ENCODE peak calls at places on chromosomes 6 and 20, in six cellular contexts. One of them, this sample, is unnamed. For H3K36me3, the result is how much of the 10 kb centered on the place peaks cover.

GRCh38 chr6:107641500-107641931 is 151.6 kb downstream of the SOBP start:
- DNase-seq in uterus: no peak
- DNase-seq in esophagus squamous epithelium: no peak
- DNase-seq in transverse colon: no peak
- DNase-seq in PC-9: no peak
- DNase-seq in breast epithelium: no peak
- DNase-seq in this sample: peak

GRCh38 chr20:1631309-1632227 is 11.8 kb upstream of the SIRPB1 start:
- DNase-seq in uterus: no peak
- DNase-seq in esophagus squamous epithelium: no peak
- DNase-seq in transverse colon: no peak
- DNase-seq in PC-9: peak
- DNase-seq in breast epithelium: no peak
- DNase-seq in this sample: no peak

GRCh38 chr20:60784321-60784720 is 467.7 kb upstream of the CDH4 start:
- DNase-seq in uterus: no peak
- DNase-seq in esophagus squamous epithelium: no peak
- DNase-seq in transverse colon: no peak
- DNase-seq in PC-9: no peak
- DNase-seq in breast epithelium: no peak
- DNase-seq in this sample: no peak

GRCh38 chr20:11686900-11687543 is 230.7 kb upstream of the BTBD3 start:
- DNase-seq in uterus: peak
- DNase-seq in esophagus squamous epithelium: no peak
- DNase-seq in transverse colon: peak
- DNase-seq in PC-9: no peak
- DNase-seq in breast epithelium: no peak
- DNase-seq in this sample: peak

GRCh38 chr6:165876568-165876967 is 213.5 kb upstream of the PDE10A start:
- DNase-seq in uterus: peak
- DNase-seq in esophagus squamous epithelium: no peak
- DNase-seq in transverse colon: peak
- DNase-seq in PC-9: no peak
- DNase-seq in breast epithelium: no peak
- DNase-seq in this sample: no peak

GRCh38 chr20:50070361-50070760 is 42.6 kb downstream of the UBE2V1 start:
- DNase-seq in uterus: no peak
- DNase-seq in esophagus squamous epithelium: no peak
- DNase-seq in transverse colon: no peak
- DNase-seq in PC-9: no peak
- DNase-seq in breast epithelium: no peak
- DNase-seq in this sample: no peak

GRCh38 chr20:17327185-17327780 is 100.4 kb downstream of the PCSK2 start:
- DNase-seq in uterus: no peak
- DNase-seq in esophagus squamous epithelium: no peak
- DNase-seq in transverse colon: no peak
- DNase-seq in PC-9: no peak
- DNase-seq in breast epithelium: no peak
- DNase-seq in this sample: no peak

GRCh38 chr20:10611357-10611756 is 62.4 kb downstream of the JAG1 start:
- DNase-seq in uterus: peak
- DNase-seq in esophagus squamous epithelium: no peak
- DNase-seq in transverse colon: peak
- DNase-seq in PC-9: no peak
- DNase-seq in breast epithelium: no peak
- DNase-seq in this sample: no peak

GRCh38 chr6:160293844-160294243 is 35.2 kb upstream of the SLC22A2 start:
- DNase-seq in uterus: no peak
- DNase-seq in esophagus squamous epithelium: no peak
- DNase-seq in transverse colon: peak
- DNase-seq in PC-9: no peak
- DNase-seq in breast epithelium: no peak
- DNase-seq in this sample: no peak

DNA sequence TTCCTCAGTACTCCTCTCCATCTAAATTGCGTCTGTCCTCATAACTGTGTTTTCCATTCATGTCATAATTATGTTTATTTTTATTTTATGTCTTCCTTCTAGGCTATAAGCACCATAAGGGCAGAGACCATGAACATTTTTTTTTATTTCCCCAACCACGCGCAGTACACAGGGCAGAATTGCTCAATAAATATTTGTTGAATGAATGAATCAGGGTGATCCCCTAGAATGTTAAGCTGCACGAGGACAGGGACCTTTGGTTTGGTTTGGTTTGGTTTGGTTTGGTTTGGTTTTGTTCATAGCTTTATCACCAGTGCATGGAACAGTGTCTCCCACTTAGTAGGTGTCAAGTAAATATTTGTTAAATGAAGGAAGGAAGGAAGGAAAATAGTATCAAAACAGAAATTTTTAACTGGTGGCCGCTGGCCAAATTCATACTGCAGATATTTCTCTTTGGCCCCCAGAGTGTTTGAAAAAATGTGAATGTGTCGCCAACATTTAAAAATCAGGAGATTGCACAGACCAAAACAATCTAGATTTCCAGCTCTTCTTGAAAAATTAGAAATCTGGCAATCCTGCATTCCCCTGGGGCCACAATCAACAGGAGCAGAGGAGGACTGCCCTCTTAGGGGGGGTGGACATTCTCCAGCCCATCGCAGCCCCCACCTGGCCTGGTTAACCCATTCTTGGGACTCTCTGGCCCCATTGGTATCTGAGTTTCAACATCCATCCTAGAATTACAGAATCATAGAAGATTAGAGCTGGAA is 205.3 kb downstream of the EYA2 start:
- DNase-seq in uterus: peak
- DNase-seq in esophagus squamous epithelium: no peak
- DNase-seq in transverse colon: no peak
- DNase-seq in PC-9: peak
- DNase-seq in breast epithelium: peak
- DNase-seq in this sample: no peak
- H3K27ac ChIP-seq in uterus: peak
- H3K27ac ChIP-seq in esophagus squamous epithelium: no peak
- H3K27ac ChIP-seq in transverse colon: no peak
- H3K27ac ChIP-seq in PC-9: no peak
- H3K27ac ChIP-seq in breast epithelium: peak
- H3K27ac ChIP-seq in this sample: no peak

GRCh38 chr20:38564680-38565079 is 16.3 kb upstream of the ADIG start:
- DNase-seq in uterus: no peak
- DNase-seq in esophagus squamous epithelium: no peak
- DNase-seq in transverse colon: no peak
- DNase-seq in PC-9: no peak
- DNase-seq in breast epithelium: no peak
- DNase-seq in this sample: no peak
- H3K36me3 ChIP-seq in uterus: under half
- H3K36me3 ChIP-seq in esophagus squamous epithelium: half or more
- H3K36me3 ChIP-seq in transverse colon: under half
- H3K36me3 ChIP-seq in PC-9: under half
- H3K36me3 ChIP-seq in breast epithelium: under half
- H3K36me3 ChIP-seq in this sample: half or more

GRCh38 chr6:110322151-110323003 is 35.8 kb downstream of the METTL24 start:
- DNase-seq in uterus: no peak
- DNase-seq in esophagus squamous epithelium: no peak
- DNase-seq in transverse colon: no peak
- DNase-seq in PC-9: no peak
- DNase-seq in breast epithelium: no peak
- DNase-seq in this sample: no peak
- H3K27ac ChIP-seq in uterus: peak
- H3K27ac ChIP-seq in esophagus squamous epithelium: no peak
- H3K27ac ChIP-seq in transverse colon: peak
- H3K27ac ChIP-seq in PC-9: no peak
- H3K27ac ChIP-seq in breast epithelium: no peak
- H3K27ac ChIP-seq in this sample: no peak

GRCh38 chr6:87251725-87252124 is 70.7 kb upstream of the SMIM8 start:
- DNase-seq in uterus: no peak
- DNase-seq in esophagus squamous epithelium: no peak
- DNase-seq in transverse colon: no peak
- DNase-seq in PC-9: no peak
- DNase-seq in breast epithelium: no peak
- DNase-seq in this sample: no peak
- H3K36me3 ChIP-seq in uterus: under half
- H3K36me3 ChIP-seq in esophagus squamous epithelium: half or more
- H3K36me3 ChIP-seq in transverse colon: under half
- H3K36me3 ChIP-seq in PC-9: under half
- H3K36me3 ChIP-seq in breast epithelium: under half
- H3K36me3 ChIP-seq in this sample: half or more